ENCODE peak calls at places on chromosomes 5 and 9, in ten cellular contexts. U is small intestine; T is heart left ventricle; G is dorsolateral prefrontal cortex; Y is cardiac fibroblast; X is naive thymus-derived CD4-positive, alpha-beta T cell; A is effector memory CD4-positive, alpha-beta T cell; W is right cardiac atrium; K is psoas muscle; Q is CD4-positive, alpha-beta memory T cell. I is an unnamed sample.

GRCh38 chr5:154801083-154801482 is 45.9 kb downstream of the LARP1 start:
- DNase-seq in Q (no peak), T (no peak), K (no peak), U (no peak), W (no peak), Y (peak), X (no peak), G (no peak), A (no peak), I (no peak)

GRCh38 chr5:135387629-135387960 is 11.4 kb downstream of the MACROH2A1 start:
- DNase-seq in G (no peak), W (no peak), Q (no peak), A (no peak), U (no peak), K (no peak), X (no peak), Y (no peak), T (no peak), I (no peak)

GRCh38 chr9:133429641-133430161 is 7.5 kb downstream of the ADAMTS13 start:
- DNase-seq in G (no peak), A (no peak), X (no peak), U (peak), T (peak), Q (no peak), W (peak), K (no peak), Y (peak), I (peak)

GRCh38 chr5:14399054-14399657 is 182.4 kb upstream of the OTULINL start:
- DNase-seq in Q (peak), A (no peak), K (no peak), G (no peak), W (no peak), X (peak), T (no peak), Y (peak), U (peak), I (peak)

GRCh38 chr9:69570091-69570451 is 102.1 kb downstream of the APBA1 start:
- DNase-seq in U (no peak), Y (no peak), K (no peak), W (no peak), Q (no peak), G (no peak), X (no peak), A (no peak), T (no peak), I (no peak)

GRCh38 chr5:15598294-15598902 is 98.4 kb downstream of the FBXL7 start:
- DNase-seq in Y (peak), Q (no peak), G (no peak), W (no peak), U (peak), T (no peak), A (no peak), K (no peak), X (no peak), I (peak)

GRCh38 chr5:59380350-59380951 is 513.1 kb downstream of the PDE4D start:
- DNase-seq in K (no peak), Q (peak), X (peak), T (no peak), G (no peak), U (peak), W (no peak), Y (peak), A (no peak), I (peak)

GRCh38 chr9:87622098-87622497 is 103.8 kb upstream of the CTSL start:
- DNase-seq in Q (no peak), W (no peak), X (no peak), G (no peak), T (no peak), U (no peak), Y (no peak), K (no peak), A (no peak), I (no peak)

GRCh38 chr5:64417390-64417789 is 88.4 kb upstream of the RGS7BP start:
- DNase-seq in Y (no peak), Q (no peak), X (no peak), A (no peak), U (no peak), T (no peak), K (no peak), G (no peak), W (no peak), I (no peak)

GRCh38 chr9:97880336-97880735 is 27.3 kb downstream of the FOXE1 start:
- DNase-seq in Q (no peak), W (no peak), A (no peak), U (no peak), T (no peak), Y (peak), X (no peak), G (no peak), K (no peak), I (no peak)

GRCh38 chr5:93579561-93580386 is 1.2 kb downstream of the NR2F1-AS1 start:
- DNase-seq in W (peak), Y (peak), X (no peak), U (peak), G (no peak), A (no peak), K (peak), Q (no peak), T (no peak), I (no peak)

GRCh38 chr9:90249094-90249493 is 393.5 kb downstream of the DIRAS2 start:
- DNase-seq in W (no peak), A (no peak), U (no peak), T (no peak), K (no peak), Y (no peak), X (no peak), Q (no peak), G (no peak), I (no peak)

GRCh38 chr9:128149951-128150593 is 819 bp downstream of the LCN2 start:
- DNase-seq in A (no peak), G (no peak), Y (no peak), X (no peak), W (peak), T (no peak), Q (no peak), K (no peak), U (no peak), I (no peak)

GRCh38 chr5:54944364-54944763 is 41.0 kb downstream of the ESM1 start:
- DNase-seq in U (peak), A (no peak), X (peak), Q (peak), K (no peak), T (peak), W (no peak), G (no peak), Y (peak), I (peak)

GRCh38 chr9:91500509-91501011 is 76.9 kb upstream of the NFIL3 start:
- DNase-seq in Q (no peak), U (peak), G (no peak), X (no peak), K (no peak), T (no peak), Y (peak), A (no peak), W (no peak), I (peak)

GRCh38 chr9:69937358-69937757 is 106.3 kb upstream of the MAMDC2 start:
- DNase-seq in W (no peak), Y (peak), G (no peak), U (no peak), Q (no peak), T (no peak), A (no peak), K (no peak), X (no peak), I (no peak)

GRCh38 chr5:95986001-95986400 is 24.4 kb upstream of the ELL2 start:
- DNase-seq in A (no peak), T (no peak), X (no peak), K (no peak), U (no peak), Q (no peak), W (no peak), G (no peak), Y (no peak), I (no peak)

GRCh38 chr5:31445041-31445600 is 86.8 kb downstream of the DROSHA start:
- DNase-seq in Y (no peak), X (no peak), A (no peak), Q (no peak), U (no peak), G (no peak), T (no peak), K (no peak), W (no peak), I (no peak)

GRCh38 chr5:152379331-152379730 is 25.7 kb downstream of the NMUR2 start:
- DNase-seq in W (no peak), Q (no peak), T (no peak), G (no peak), A (no peak), U (no peak), Y (no peak), X (no peak), K (no peak), I (no peak)

GRCh38 chr5:1745806-1746370 is 53.7 kb downstream of the MRPL36 start:
- DNase-seq in U (no peak), K (no peak), X (no peak), W (peak), G (peak), T (no peak), A (no peak), Q (no peak), Y (no peak), I (no peak)

GRCh38 chr5:137220523-137220927 is 278.6 kb downstream of the SPOCK1 start:
- DNase-seq in K (no peak), T (no peak), Q (no peak), X (no peak), U (peak), Y (peak), A (no peak), G (no peak), W (no peak), I (peak)

GRCh38 chr5:101390317-101390908 is 487.3 kb upstream of the ST8SIA4 start:
- DNase-seq in G (no peak), A (no peak), X (no peak), K (no peak), W (no peak), Q (peak), T (peak), U (peak), Y (peak), I (peak)

GRCh38 chr5:129459485-129460120 is 495 bp upstream of the ADAMTS19 start:
- DNase-seq in Q (no peak), X (no peak), K (peak), U (peak), W (peak), T (peak), A (no peak), G (peak), Y (peak), I (peak)

GRCh38 chr9:129476821-129477611 is 143.9 kb downstream of the C9orf50 start:
- DNase-seq in A (no peak), U (no peak), Y (peak), Q (no peak), T (no peak), K (no peak), X (no peak), G (no peak), W (peak), I (no peak)

GRCh38 chr9:94936411-94936810 is 209.9 kb downstream of the AOPEP start:
- DNase-seq in W (no peak), G (no peak), U (no peak), K (no peak), X (no peak), T (no peak), Q (no peak), Y (peak), A (no peak), I (no peak)

GRCh38 chr5:59607126-59607807 is 286.3 kb downstream of the PDE4D start:
- DNase-seq in Y (no peak), K (no peak), U (no peak), T (no peak), Q (no peak), X (no peak), W (no peak), G (no peak), A (no peak), I (no peak)

GRCh38 chr9:96020300-96020821 is 144.9 kb downstream of the ERCC6L2 start:
- DNase-seq in W (no peak), U (no peak), G (no peak), K (no peak), A (no peak), Y (no peak), X (no peak), T (no peak), Q (no peak), I (no peak)

GRCh38 chr9:99368341-99369326 is 146.6 kb downstream of the SEC61B start:
- DNase-seq in Q (no peak), W (peak), G (no peak), T (peak), U (no peak), K (peak), Y (peak), A (no peak), X (no peak), I (no peak)

GRCh38 chr9:98118640-98119601 is at the start of gene TRIM14:
- DNase-seq in W (peak), K (peak), T (peak), Y (peak), Q (peak), U (peak), X (peak), A (peak), G (no peak), I (peak)

GRCh38 chr5:61280205-61280604 is 51.9 kb upstream of the ZSWIM6 start:
- DNase-seq in X (no peak), K (no peak), Q (no peak), A (no peak), W (no peak), Y (peak), G (no peak), U (peak), T (peak), I (peak)

GRCh38 chr5:73213566-73213998 is 40.6 kb downstream of the TMEM174 start:
- DNase-seq in X (no peak), K (no peak), U (no peak), G (no peak), T (no peak), W (no peak), Y (peak), A (no peak), Q (no peak), I (no peak)

GRCh38 chr5:174937201-174938130 is 213.1 kb downstream of the MSX2 start:
- DNase-seq in Q (no peak), X (no peak), G (no peak), T (no peak), W (no peak), U (no peak), Y (no peak), A (no peak), K (no peak), I (no peak)

GRCh38 chr5:68225911-68226563 is 10.5 kb downstream of the PIK3R1 start:
- DNase-seq in Q (no peak), A (no peak), K (no peak), X (no peak), G (no peak), U (peak), Y (no peak), W (peak), T (no peak), I (peak)

GRCh38 chr5:38551020-38552017 is 5.1 kb downstream of the LIFR start:
- DNase-seq in A (no peak), X (no peak), Y (peak), G (no peak), Q (no peak), K (no peak), T (no peak), U (peak), W (no peak), I (peak)
- H3K4me3 ChIP-seq in A (no peak), X (no peak), Y (no peak), G (no peak), Q (no peak), K (peak), T (no peak), U (no peak), W (peak), I (no peak)

GRCh38 chr9:35792044-35792813 is 838 bp downstream of the NPR2 start:
- DNase-seq in X (no peak), G (no peak), U (no peak), Y (no peak), A (no peak), W (peak), T (no peak), Q (no peak), K (peak), I (no peak)
- H3K4me3 ChIP-seq in X (no peak), G (peak), U (peak), Y (peak), A (no peak), W (peak), T (peak), Q (no peak), K (peak), I (peak)

DNA sequence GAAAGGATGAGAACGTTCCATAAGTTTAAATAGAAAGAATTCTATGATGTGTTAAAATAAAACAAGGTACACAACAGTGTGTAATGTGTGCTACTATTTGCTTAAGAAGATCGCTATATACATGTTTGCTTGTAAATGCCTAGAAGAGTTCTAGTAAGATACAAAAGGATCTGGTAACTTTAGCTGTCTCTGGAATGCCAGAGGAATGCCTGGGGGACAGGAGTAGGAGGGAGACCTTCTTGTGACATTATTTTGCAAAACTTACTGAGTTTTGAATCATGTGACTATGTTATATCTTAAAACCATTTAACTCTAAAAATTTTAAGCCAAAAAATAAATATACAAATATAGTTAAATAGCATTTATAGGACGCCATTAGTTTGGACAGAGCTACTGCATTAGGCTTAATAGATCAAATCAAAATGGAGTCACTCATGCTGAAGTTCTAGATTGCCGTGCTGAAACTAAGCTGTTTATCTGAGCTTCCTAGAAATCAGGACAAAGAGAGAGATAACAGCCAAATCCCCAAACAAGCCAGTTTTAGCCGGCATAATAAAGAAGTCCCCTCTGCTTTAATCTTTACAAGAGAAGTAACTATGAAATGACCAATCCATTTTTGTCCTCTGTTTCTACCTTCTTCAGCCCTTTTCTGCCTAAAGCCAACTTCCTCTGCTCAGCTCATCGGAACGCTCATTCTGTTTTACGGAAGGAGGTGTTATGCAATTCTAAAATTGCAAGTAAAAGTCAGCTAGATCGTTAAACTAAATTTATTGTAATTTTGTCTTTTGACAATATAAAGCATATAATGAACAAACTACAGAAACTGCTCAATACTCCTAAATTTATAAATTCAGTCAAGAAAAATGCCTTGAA is 44.8 kb downstream of the LIX1 start:
- DNase-seq in Q (no peak), Y (no peak), K (no peak), X (no peak), T (no peak), U (no peak), A (no peak), G (no peak), W (no peak), I (no peak)
- H3K4me3 ChIP-seq in Q (no peak), Y (no peak), K (no peak), X (no peak), T (no peak), U (no peak), A (no peak), G (no peak), W (no peak), I (no peak)

GRCh38 chr5:164051745-164052144 is 546.3 kb downstream of the MAT2B start:
- DNase-seq in W (no peak), X (no peak), Q (no peak), U (no peak), Y (peak), K (no peak), A (no peak), T (no peak), G (no peak), I (no peak)

GRCh38 chr5:164057121-164057520 is 551.7 kb downstream of the MAT2B start:
- DNase-seq in K (no peak), Q (no peak), W (no peak), A (no peak), X (no peak), T (no peak), U (no peak), Y (no peak), G (no peak), I (no peak)

GRCh38 chr5:164052536-164053090 is 547.2 kb downstream of the MAT2B start:
- DNase-seq in G (no peak), Y (peak), T (no peak), W (no peak), A (no peak), Q (no peak), K (no peak), U (no peak), X (no peak), I (no peak)

GRCh38 chr5:164053123-164053522 is 547.7 kb downstream of the MAT2B start:
- DNase-seq in W (no peak), Y (peak), T (no peak), X (no peak), G (no peak), A (no peak), Q (no peak), U (no peak), K (no peak), I (no peak)

GRCh38 chr5:164054461-164054860 is 549.0 kb downstream of the MAT2B start:
- DNase-seq in X (no peak), Q (no peak), G (no peak), K (no peak), U (no peak), A (no peak), W (no peak), T (no peak), Y (no peak), I (no peak)
- H3K4me3 ChIP-seq in X (no peak), Q (no peak), G (no peak), K (no peak), U (no peak), A (no peak), W (no peak), T (no peak), Y (no peak), I (no peak)

DNA sequence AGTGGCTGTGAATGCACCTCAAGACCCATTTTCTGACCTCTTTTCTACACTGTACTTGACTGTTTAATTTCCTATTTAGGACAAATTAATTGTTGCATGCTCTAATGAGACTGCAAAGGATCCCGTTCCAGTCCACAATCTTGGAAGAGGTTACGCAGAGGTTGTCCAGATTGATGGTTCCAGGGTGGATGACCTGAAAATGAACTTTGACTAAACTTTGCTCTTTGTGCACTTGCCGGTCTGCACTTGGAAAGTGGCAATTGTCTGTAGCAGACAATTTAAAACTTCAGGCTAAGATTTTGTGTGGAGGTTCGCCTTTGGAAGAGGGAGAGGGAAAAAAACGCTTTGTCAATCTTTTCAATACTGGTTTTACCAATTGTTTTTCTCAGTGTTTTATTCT is 267.8 kb downstream of the TMEM161B start:
- DNase-seq in X (no peak), T (no peak), W (no peak), A (no peak), U (no peak), Q (no peak), K (no peak), G (no peak), Y (no peak), I (no peak)
- H3K4me3 ChIP-seq in X (no peak), T (no peak), W (no peak), A (no peak), U (no peak), Q (no peak), K (no peak), G (no peak), Y (no peak), I (no peak)

DNA sequence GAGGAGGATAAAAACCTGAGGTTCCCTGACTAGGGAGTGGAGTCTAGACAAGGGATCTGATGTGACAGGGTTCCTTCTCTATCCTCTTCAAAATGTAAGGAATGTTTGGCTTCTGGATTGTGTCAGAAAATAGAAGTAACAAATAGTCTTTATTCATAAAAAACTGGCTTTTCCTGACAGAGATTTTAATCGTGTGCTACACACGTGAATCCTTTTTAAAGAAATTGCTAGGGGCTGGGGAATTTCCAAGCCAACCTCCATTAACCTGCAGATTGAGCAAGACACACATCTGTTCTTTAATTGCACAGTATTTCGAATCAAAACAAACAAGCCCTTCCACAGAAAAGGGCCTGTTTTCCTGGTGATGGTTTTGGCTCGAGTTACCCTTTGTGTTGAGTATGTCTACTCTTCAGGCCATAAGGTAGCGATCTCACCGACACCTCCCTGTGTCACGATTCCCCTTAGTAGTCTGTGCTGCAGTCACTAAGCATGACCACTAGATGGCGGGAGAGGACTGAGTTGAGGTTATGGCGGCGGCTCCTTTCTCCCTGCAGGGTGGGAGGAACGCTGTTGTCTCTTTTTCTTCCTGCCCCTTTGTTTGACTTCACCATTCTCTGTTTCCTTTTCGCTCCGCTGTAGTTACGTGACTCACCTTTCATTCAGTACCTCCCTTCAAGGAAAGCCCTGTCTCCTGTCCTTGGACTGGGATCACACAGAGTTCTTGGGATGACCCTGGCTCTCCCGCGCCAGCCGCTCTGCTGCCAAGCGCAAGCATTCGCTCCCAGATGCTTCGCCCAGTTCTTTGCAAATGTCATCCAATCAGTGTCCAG is 137.1 kb upstream of the SLC24A2 start:
- DNase-seq in U (peak), W (peak), G (no peak), X (peak), K (peak), A (peak), Y (peak), T (peak), Q (peak), I (peak)
- H3K4me3 ChIP-seq in U (no peak), W (peak), G (peak), X (peak), K (peak), A (no peak), Y (peak), T (peak), Q (no peak), I (peak)